ENCODE peak calls at places on chromosomes 5 and 9, in seven cellular contexts. L is iPS DF 19.7; Z is stimulated activated naive CD8-positive, alpha-beta T cell treated with anti-CD3 and anti-CD28 coated beads, Interleukin-15, amount 100 ng/mL, for 72 hours; O is C1 segment of cervical spinal cord; J is effector CD4-positive, alpha-beta T cell; N is glutamatergic neuron; V is mammary epithelial cell. H is an unnamed sample.

GRCh38 chr5:76746677-76747076 is 30.8 kb downstream of the F2R start:
- DNase-seq in V (no peak), L (no peak), N (no peak), J (no peak), Z (no peak), O (no peak), H (no peak)

GRCh38 chr5:320524-321232 is 836 bp upstream of the AHRR start:
- DNase-seq in O (no peak), J (no peak), L (no peak), V (no peak), N (peak), Z (no peak), H (no peak)

GRCh38 chr9:129497064-129497836 is 123.7 kb downstream of the C9orf50 start:
- DNase-seq in N (peak), V (no peak), O (peak), L (no peak), J (no peak), Z (no peak), H (no peak)

GRCh38 chr9:134626141-134626423 is 15.5 kb upstream of the COL5A1 start:
- DNase-seq in Z (no peak), L (no peak), J (no peak), V (no peak), O (no peak), N (no peak), H (no peak)

GRCh38 chr9:27179245-27179870 is 70.3 kb downstream of the TEK start:
- DNase-seq in N (no peak), Z (no peak), V (peak), O (no peak), J (no peak), L (no peak), H (no peak)

GRCh38 chr9:130239741-130240241 is 25.8 kb upstream of the HMCN2 start:
- DNase-seq in O (no peak), J (no peak), V (no peak), L (no peak), Z (peak), N (no peak), H (no peak)

GRCh38 chr5:111472096-111472495 is 40.2 kb downstream of the STARD4 start:
- DNase-seq in Z (no peak), V (no peak), O (no peak), L (no peak), J (no peak), N (no peak), H (no peak)

GRCh38 chr9:72150172-72150571 is 932 bp downstream of the GDA start:
- DNase-seq in L (no peak), V (no peak), O (no peak), J (no peak), N (no peak), Z (no peak), H (no peak)

GRCh38 chr5:115415143-115415491 is 118.7 kb upstream of the CCDC112 start:
- DNase-seq in Z (no peak), L (no peak), N (no peak), O (no peak), J (no peak), V (peak), H (no peak)

GRCh38 chr5:122726990-122727616 is 47.8 kb upstream of the SNX2 start:
- DNase-seq in N (no peak), J (no peak), O (no peak), V (peak), Z (no peak), L (no peak), H (no peak)

GRCh38 chr9:70020217-70020616 is 23.4 kb upstream of the MAMDC2 start:
- DNase-seq in V (no peak), N (no peak), J (no peak), L (no peak), Z (no peak), O (no peak), H (no peak)

GRCh38 chr9:130484362-130485072 is 39.8 kb downstream of the ASS1 start:
- DNase-seq in J (no peak), L (no peak), Z (no peak), O (no peak), N (no peak), V (no peak), H (no peak)

GRCh38 chr9:109739760-109740159 is 40.2 kb upstream of the PALM2AKAP2 start:
- DNase-seq in N (no peak), O (no peak), L (no peak), Z (no peak), V (no peak), J (no peak), H (no peak)

GRCh38 chr9:21153688-21154608 is 12.3 kb upstream of the IFNW1 start:
- DNase-seq in L (no peak), J (no peak), V (peak), O (no peak), N (no peak), Z (no peak), H (no peak)

GRCh38 chr5:132279801-132280200 is 14.4 kb upstream of the SLC22A4 start:
- DNase-seq in N (no peak), O (no peak), J (no peak), L (no peak), V (no peak), Z (no peak), H (no peak)

GRCh38 chr5:132070460-132071337 is 2.9 kb upstream of the CSF2 start:
- DNase-seq in L (no peak), N (no peak), V (no peak), Z (no peak), J (no peak), O (no peak), H (no peak)

GRCh38 chr5:160398806-160399205 is 1.0 kb downstream of the FAM200C start:
- DNase-seq in O (no peak), N (no peak), J (no peak), Z (no peak), L (no peak), V (no peak), H (no peak)

GRCh38 chr5:168756517-168757391 is 177.6 kb upstream of the PANK3 start:
- DNase-seq in L (no peak), J (no peak), O (no peak), Z (no peak), N (no peak), V (no peak), H (no peak)

GRCh38 chr5:133128066-133128465 is 76.3 kb downstream of the HSPA4 start:
- DNase-seq in N (no peak), Z (no peak), J (no peak), O (no peak), V (no peak), L (no peak), H (no peak)

GRCh38 chr5:153400931-153401330 is 89.5 kb upstream of the GRIA1 start:
- DNase-seq in V (peak), O (no peak), Z (no peak), J (no peak), N (peak), L (no peak), H (no peak)

GRCh38 chr9:105148328-105149006 is 96.0 kb upstream of the SLC44A1 start:
- DNase-seq in L (no peak), N (peak), J (no peak), V (no peak), O (no peak), Z (no peak), H (no peak)

GRCh38 chr5:169416583-169417196 is 115.8 kb upstream of the SLIT3 start:
- DNase-seq in N (peak), O (no peak), L (no peak), Z (no peak), V (peak), J (no peak), H (no peak)

GRCh38 chr5:176890455-176891330 is 8.5 kb downstream of the HK3 start:
- DNase-seq in L (no peak), O (no peak), Z (no peak), J (no peak), N (no peak), V (no peak), H (no peak)

GRCh38 chr5:69030663-69031062 is 63.2 kb upstream of the SLC30A5 start:
- DNase-seq in O (no peak), L (no peak), V (no peak), N (no peak), J (no peak), Z (no peak), H (no peak)

GRCh38 chr9:27129221-27129620 is 20.2 kb downstream of the TEK start:
- DNase-seq in J (no peak), O (no peak), L (no peak), V (peak), N (no peak), Z (no peak), H (no peak)

GRCh38 chr9:133889498-133890301 is 102.4 kb downstream of the VAV2 start:
- DNase-seq in O (peak), L (no peak), Z (no peak), V (peak), N (peak), J (no peak), H (peak)